ENCODE peak calls at places on chromosomes 5 and 9, in ten cellular contexts. O, Z, S, A, R, B, N, T, W and L are unnamed samples.

GRCh38 chr9:137114613-137115393 is at the start of gene DPP7:
- DNase-seq in O (peak; percentile 87), Z (peak; percentile 87), S (peak; percentile 24), A (peak; percentile 67), R (no peak), B (peak; percentile 72), N (peak; percentile 96), T (peak; percentile 48), W (peak; percentile 56), L (no peak)

GRCh38 chr9:113929634-113930092 is 53.6 kb downstream of the ZNF618 start:
- DNase-seq in O (no peak), Z (no peak), S (peak; percentile 80), A (no peak), R (peak; percentile 86), B (no peak), N (no peak), T (peak; percentile 15), W (peak; percentile 95), L (peak; percentile 56)

GRCh38 chr5:169197343-169197742 is 103.6 kb downstream of the SLIT3 start:
- DNase-seq in O (no peak), Z (no peak), S (no peak), A (no peak), R (no peak), B (no peak), N (no peak), T (no peak), W (no peak), L (no peak)

GRCh38 chr9:131476777-131477345 is 25.9 kb upstream of the POMT1 start:
- DNase-seq in O (peak; percentile 53), Z (no peak), S (no peak), A (peak; percentile 91), R (no peak), B (no peak), N (peak; percentile 55), T (no peak), W (no peak), L (no peak)

GRCh38 chr9:108756746-108757490 is 98.9 kb downstream of the ACTL7B start:
- DNase-seq in O (no peak), Z (no peak), S (peak; percentile 14), A (no peak), R (no peak), B (no peak), N (no peak), T (no peak), W (no peak), L (no peak)

GRCh38 chr5:138725153-138725884 is 27.9 kb upstream of the CTNNA1 start:
- DNase-seq in O (peak; percentile 89), Z (no peak), S (peak; percentile 68), A (peak; percentile 66), R (peak; percentile 65), B (no peak), N (no peak), T (peak; percentile 76), W (peak; percentile 37), L (no peak)

GRCh38 chr5:10441083-10441991 is at the start of gene ROPN1L:
- DNase-seq in O (peak; percentile 91), Z (peak; percentile 91), S (peak; percentile 89), A (peak; percentile 76), R (peak; percentile 70), B (peak; percentile 68), N (peak; percentile 97), T (peak; percentile 99), W (peak; percentile 70), L (peak; percentile 56)

GRCh38 chr5:89399553-89399952 is 516.6 kb upstream of the MEF2C start:
- DNase-seq in O (no peak), Z (no peak), S (peak; percentile 52), A (no peak), R (peak; percentile 40), B (no peak), N (no peak), T (no peak), W (no peak), L (no peak)

GRCh38 chr9:124776952-124777645 is at the start of gene OLFML2A:
- DNase-seq in O (peak; percentile 72), Z (peak; percentile 63), S (no peak), A (peak; percentile 20), R (no peak), B (no peak), N (peak; percentile 84), T (no peak), W (no peak), L (no peak)

GRCh38 chr9:109934499-109935214 is 154.7 kb downstream of the PALM2AKAP2 start:
- DNase-seq in O (no peak), Z (no peak), S (peak; percentile 86), A (no peak), R (peak; percentile 86), B (no peak), N (no peak), T (no peak), W (no peak), L (no peak)

GRCh38 chr9:89312154-89312616 is 1.2 kb downstream of the CKS2 start:
- DNase-seq in O (no peak), Z (no peak), S (peak; percentile 25), A (no peak), R (no peak), B (no peak), N (no peak), T (no peak), W (peak; percentile 52), L (no peak)

GRCh38 chr5:139848508-139849100 is 53.0 kb downstream of the PSD2 start:
- DNase-seq in O (no peak), Z (no peak), S (no peak), A (no peak), R (no peak), B (peak; percentile 13), N (peak; percentile 89), T (no peak), W (no peak), L (no peak)

GRCh38 chr9:126989847-126990821 is 75.6 kb downstream of the RALGPS1 start:
- DNase-seq in O (peak; percentile 95), Z (no peak), S (peak; percentile 74), A (peak; percentile 66), R (no peak), B (no peak), N (no peak), T (no peak), W (no peak), L (no peak)

GRCh38 chr5:88113429-88113828 is 155.2 kb downstream of the TMEM161B start:
- DNase-seq in O (no peak), Z (no peak), S (no peak), A (no peak), R (no peak), B (no peak), N (no peak), T (no peak), W (no peak), L (no peak)

GRCh38 chr5:74639538-74640449 is 734 bp downstream of the ENC1 start:
- DNase-seq in O (peak; percentile 72), Z (peak; percentile 72), S (peak; percentile 52), A (peak; percentile 19), R (no peak), B (no peak), N (no peak), T (no peak), W (no peak), L (no peak)

GRCh38 chr5:71663570-71663969 is 55.5 kb upstream of the CARTPT start:
- DNase-seq in O (no peak), Z (no peak), S (no peak), A (no peak), R (no peak), B (no peak), N (no peak), T (no peak), W (no peak), L (no peak)

GRCh38 chr9:78575041-78575440 is 278.1 kb downstream of the PSAT1 start:
- DNase-seq in O (no peak), Z (no peak), S (no peak), A (no peak), R (peak; percentile 29), B (no peak), N (no peak), T (no peak), W (peak; percentile 29), L (no peak)

GRCh38 chr9:79984429-79985067 is 412.8 kb downstream of the TLE4 start:
- DNase-seq in O (no peak), Z (no peak), S (no peak), A (peak; percentile 35), R (no peak), B (no peak), N (no peak), T (no peak), W (no peak), L (no peak)

GRCh38 chr9:96150324-96151023 is 151.5 kb downstream of the HSD17B3 start:
- DNase-seq in O (peak; percentile 32), Z (peak; percentile 72), S (no peak), A (no peak), R (peak; percentile 12), B (peak; percentile 3), N (no peak), T (no peak), W (no peak), L (no peak)

GRCh38 chr9:83167126-83167525 is 104.2 kb upstream of the RASEF start:
- DNase-seq in O (no peak), Z (no peak), S (no peak), A (no peak), R (peak; percentile 33), B (no peak), N (no peak), T (no peak), W (peak; percentile 24), L (no peak)

GRCh38 chr5:138874241-138874640 is 894 bp downstream of the LRRTM2 start:
- DNase-seq in O (no peak), Z (no peak), S (no peak), A (no peak), R (peak; percentile 42), B (no peak), N (no peak), T (no peak), W (no peak), L (no peak)

GRCh38 chr9:24832307-24832706 is 286.6 kb upstream of the IZUMO3 start:
- DNase-seq in O (no peak), Z (no peak), S (peak; percentile 1), A (no peak), R (no peak), B (no peak), N (no peak), T (no peak), W (peak; percentile 20), L (no peak)

GRCh38 chr5:108638021-108638420 is 109.7 kb upstream of the FER start:
- DNase-seq in O (no peak), Z (no peak), S (no peak), A (no peak), R (no peak), B (no peak), N (no peak), T (no peak), W (no peak), L (no peak)

GRCh38 chr9:91682806-91683205 is 259.2 kb upstream of the NFIL3 start:
- DNase-seq in O (no peak), Z (no peak), S (peak; percentile 47), A (no peak), R (peak; percentile 15), B (no peak), N (no peak), T (no peak), W (no peak), L (no peak)

GRCh38 chr9:80552931-80553330 is 981.2 kb downstream of the TLE4 start:
- DNase-seq in O (peak; percentile 71), Z (no peak), S (peak; percentile 84), A (peak; percentile 33), R (no peak), B (no peak), N (no peak), T (no peak), W (no peak), L (no peak)

GRCh38 chr9:4212661-4213060 is 87.2 kb downstream of the GLIS3 start:
- DNase-seq in O (no peak), Z (no peak), S (no peak), A (no peak), R (no peak), B (no peak), N (no peak), T (no peak), W (no peak), L (no peak)